ENCODE peak calls at places on chromosomes 16 and 17, in four cellular contexts. E is cardiac fibroblast; A is K562; H is CD8-positive, alpha-beta T cell. B is an unnamed sample.

GRCh38 chr16:54647731-54648221 is 282.9 kb upstream of the IRX5 start:
- DNase-seq in A (no peak), E (peak), H (no peak), B (peak)

GRCh38 chr16:86609115-86609514 is 30.8 kb downstream of the FOXL1 start:
- DNase-seq in A (no peak), E (peak), H (no peak), B (peak)

GRCh38 chr17:37610971-37611370 is 1.8 kb upstream of the SYNRG start:
- DNase-seq in A (no peak), E (no peak), H (no peak), B (peak)

GRCh38 chr16:70638814-70639792 is 7.3 kb upstream of the IL34 start:
- DNase-seq in A (no peak), H (no peak), E (peak), B (peak)

GRCh38 chr17:77404812-77405581 is 264.2 kb downstream of the SEC14L1 start:
- DNase-seq in H (peak), A (no peak), E (peak), B (peak)

GRCh38 chr16:30541502-30542329 is 7.1 kb upstream of the ZNF747 start:
- DNase-seq in H (no peak), E (peak), A (no peak), B (peak)

GRCh38 chr16:72291121-72291520 is 119.2 kb upstream of the PMFBP1 start:
- DNase-seq in A (no peak), H (no peak), E (peak), B (peak)

GRCh38 chr17:82013772-82014321 is 8.8 kb downstream of the CENPX start:
- DNase-seq in H (no peak), A (no peak), E (no peak), B (no peak)

GRCh38 chr17:43360376-43360738 is 38.4 kb upstream of the ARL4D start:
- DNase-seq in E (peak), A (no peak), H (peak), B (peak)

GRCh38 chr17:55409030-55409800 is 12.4 kb downstream of the MMD start:
- DNase-seq in A (no peak), H (no peak), E (no peak), B (no peak)

GRCh38 chr16:1791943-1792812 is 1.3 kb downstream of the IGFALS start:
- DNase-seq in A (no peak), E (no peak), H (no peak), B (no peak)

GRCh38 chr17:19003966-19004600 is 481 bp downstream of the FAM83G start:
- DNase-seq in E (peak), A (peak), H (no peak), B (peak)

GRCh38 chr16:49592507-49593422 is 219.2 kb downstream of the C16orf78 start:
- DNase-seq in A (peak), E (peak), H (peak), B (peak)

GRCh38 chr17:33871720-33872535 is 383.2 kb upstream of the CCL2 start:
- DNase-seq in E (peak), A (peak), H (no peak), B (peak)

GRCh38 chr16:71923941-71924690 is 28.8 kb downstream of the IST1 start:
- DNase-seq in A (no peak), E (peak), H (no peak), B (peak)

GRCh38 chr17:71251276-71251675 is 869.5 kb upstream of the SOX9 start:
- DNase-seq in A (no peak), E (no peak), H (no peak), B (peak)

GRCh38 chr17:70108166-70108565 is 33.1 kb downstream of the KCNJ16 start:
- DNase-seq in H (no peak), E (no peak), A (no peak), B (no peak)

GRCh38 chr16:50878966-50879615 is 137.2 kb downstream of the CYLD start:
- DNase-seq in H (no peak), A (peak), E (no peak), B (no peak)
- H3K4me3 ChIP-seq in H (no peak), A (no peak), E (no peak), B (no peak)

GRCh38 chr16:85472514-85472913 is 140.6 kb upstream of the GSE1 start:
- DNase-seq in H (no peak), E (no peak), A (no peak), B (no peak)

GRCh38 chr16:85469929-85470590 is 143.1 kb upstream of the GSE1 start:
- DNase-seq in A (no peak), E (no peak), H (no peak), B (no peak)

GRCh38 chr16:85470873-85471272 is 142.2 kb upstream of the GSE1 start:
- DNase-seq in E (no peak), H (no peak), A (no peak), B (no peak)

GRCh38 chr16:85473326-85473725 is 139.8 kb upstream of the GSE1 start:
- DNase-seq in E (no peak), H (no peak), A (no peak), B (no peak)

DNA sequence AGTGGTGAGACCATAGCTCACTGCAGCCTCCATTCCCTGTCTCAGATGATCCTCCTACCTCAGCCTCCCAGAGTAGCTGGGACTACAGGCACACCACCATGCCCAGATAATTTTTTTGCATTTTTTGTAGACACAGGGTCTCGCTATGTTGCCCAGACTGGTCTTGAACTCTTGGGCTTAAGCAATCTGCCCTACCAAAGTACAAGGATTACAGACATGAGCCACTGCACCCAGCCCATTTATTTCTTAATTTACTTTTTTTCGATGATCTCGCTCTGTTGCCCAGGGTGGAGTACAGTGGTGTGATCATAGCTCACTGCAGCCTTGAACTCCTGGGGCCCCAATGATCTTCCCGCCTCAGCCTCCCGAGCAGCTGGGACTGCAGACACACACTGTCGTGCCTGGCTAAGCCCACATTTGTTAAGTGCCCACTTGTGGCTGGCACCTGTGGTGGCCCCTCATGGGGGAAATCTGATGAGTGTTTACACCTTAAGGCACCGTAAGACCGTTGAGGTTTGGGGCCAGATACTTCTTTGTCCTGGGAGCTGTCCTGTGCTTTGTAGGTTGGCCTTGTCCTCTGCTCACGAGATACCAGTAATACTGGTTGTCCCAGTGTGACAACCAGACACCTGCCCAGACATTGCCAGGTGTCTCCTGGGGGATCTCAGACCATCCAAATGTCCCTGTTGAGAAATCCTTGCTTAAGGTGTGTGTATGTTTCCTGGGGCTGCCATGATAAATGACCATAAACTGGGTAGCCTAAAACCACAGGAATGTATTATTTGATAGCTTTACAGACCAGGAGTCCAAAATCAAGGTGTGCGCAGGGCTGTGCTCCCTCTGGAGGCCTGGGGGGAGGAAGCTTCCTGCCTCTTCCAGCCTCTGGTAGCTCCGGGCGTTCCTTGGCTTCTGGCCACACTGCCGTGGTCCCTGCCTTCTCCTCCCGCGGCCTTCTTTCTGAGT is 141.4 kb upstream of the GSE1 start:
- DNase-seq in H (no peak), A (no peak), E (no peak), B (no peak)
- TF ChIP-seq CTCF in H (no peak), A (peak), E (no peak), B (no peak)

DNA sequence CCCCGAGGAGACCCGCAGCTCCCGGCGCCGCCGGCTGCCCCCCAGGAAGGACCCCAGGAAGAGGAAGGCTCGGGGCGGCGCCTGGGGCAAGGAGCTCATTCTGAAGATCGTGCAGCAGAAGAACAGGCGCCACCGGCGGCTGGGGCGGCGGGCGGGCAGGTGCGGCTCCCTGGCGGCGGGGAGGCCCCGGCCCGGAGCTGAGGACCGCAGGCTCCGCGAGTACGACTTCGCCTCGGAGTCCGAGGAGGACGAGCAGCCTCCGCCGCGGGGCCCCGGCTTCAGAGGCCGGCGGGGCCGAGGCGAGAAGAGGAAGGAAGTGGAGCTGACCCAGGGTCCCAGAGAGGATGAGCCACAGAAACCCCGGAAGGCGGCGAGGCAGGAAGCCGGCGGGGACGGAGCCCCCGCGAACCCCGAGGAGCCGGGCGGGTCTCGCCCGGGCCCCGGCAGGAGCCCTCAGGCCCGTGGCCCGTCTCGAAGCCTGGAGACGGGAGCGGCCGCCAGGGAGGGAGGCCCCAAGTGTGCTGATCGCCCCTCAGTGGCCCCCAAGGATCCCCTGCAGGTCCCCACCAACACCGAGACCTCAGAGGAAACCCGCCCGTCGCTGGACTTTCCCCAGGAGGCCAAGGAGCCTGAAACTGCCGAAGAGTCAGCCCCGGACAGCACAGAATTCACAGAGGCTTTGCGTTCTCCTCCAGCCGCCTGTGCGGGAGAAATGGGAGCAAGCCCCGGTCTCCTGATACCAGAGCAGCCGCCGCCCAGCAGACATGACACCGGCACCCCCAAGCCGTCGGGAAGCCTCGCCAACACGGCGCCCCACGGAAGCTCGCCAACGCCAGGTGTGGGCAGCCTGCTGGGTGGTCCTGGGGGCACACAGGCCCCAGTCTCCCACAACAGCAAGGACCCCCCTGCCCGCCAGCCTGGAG is 22.3 kb upstream of the ZFPM1 start:
- DNase-seq in A (peak), H (peak), E (peak), B (no peak)
- H3K4me3 ChIP-seq in A (peak), H (peak), E (peak), B (no peak)

GRCh38 chr17:50908860-50909764 is 43.0 kb upstream of the TOB1 start:
- DNase-seq in A (no peak), E (no peak), H (peak), B (no peak)
- TF ChIP-seq CTCF in A (no peak), E (no peak), H (peak), B (no peak)

DNA sequence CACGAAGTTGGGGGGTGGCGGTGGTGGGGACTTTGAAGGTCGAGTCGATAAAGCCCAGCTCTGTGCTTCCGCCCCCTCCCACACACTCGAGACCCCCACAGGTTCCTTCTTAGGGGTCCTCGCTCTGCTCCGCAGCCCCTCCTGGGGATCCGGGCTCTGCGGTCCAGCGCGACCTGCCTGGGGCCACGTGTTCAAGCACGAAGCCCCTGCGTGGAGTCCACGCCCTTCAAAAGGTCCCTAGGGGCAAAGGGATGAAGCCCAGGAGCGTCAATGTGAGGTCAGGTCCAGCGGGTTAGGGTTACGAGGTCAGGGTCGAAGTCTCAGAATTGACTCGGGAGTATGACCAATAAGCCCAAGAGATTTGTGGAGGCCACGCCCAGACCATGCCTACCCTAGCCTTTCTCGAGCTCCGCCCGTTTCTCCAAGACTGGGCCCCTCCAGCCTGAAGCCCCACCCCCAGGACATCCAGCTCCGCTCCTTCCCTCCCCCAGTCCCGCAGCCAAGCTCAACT is 786 bp upstream of the CACNA1G start:
- DNase-seq in E (peak), H (no peak), A (peak), B (peak)
- H3K4me3 ChIP-seq in E (peak), H (peak), A (peak), B (peak)

GRCh38 chr17:80894439-80894721 is 97.3 kb upstream of the CHMP6 start:
- DNase-seq in A (no peak), H (no peak), E (no peak), B (no peak)
- TF ChIP-seq CTCF in A (no peak), H (no peak), E (peak), B (no peak)

GRCh38 chr17:8039611-8040168 is 831 bp downstream of the ALOX15B start:
- DNase-seq in E (no peak), A (no peak), H (no peak), B (no peak)

GRCh38 chr17:8041249-8041928 is 2.5 kb downstream of the ALOX15B start:
- DNase-seq in E (peak), A (peak), H (peak), B (peak)

GRCh38 chr17:8041980-8042379 is 3.1 kb downstream of the ALOX15B start:
- DNase-seq in H (no peak), E (peak), A (peak), B (peak)

DNA sequence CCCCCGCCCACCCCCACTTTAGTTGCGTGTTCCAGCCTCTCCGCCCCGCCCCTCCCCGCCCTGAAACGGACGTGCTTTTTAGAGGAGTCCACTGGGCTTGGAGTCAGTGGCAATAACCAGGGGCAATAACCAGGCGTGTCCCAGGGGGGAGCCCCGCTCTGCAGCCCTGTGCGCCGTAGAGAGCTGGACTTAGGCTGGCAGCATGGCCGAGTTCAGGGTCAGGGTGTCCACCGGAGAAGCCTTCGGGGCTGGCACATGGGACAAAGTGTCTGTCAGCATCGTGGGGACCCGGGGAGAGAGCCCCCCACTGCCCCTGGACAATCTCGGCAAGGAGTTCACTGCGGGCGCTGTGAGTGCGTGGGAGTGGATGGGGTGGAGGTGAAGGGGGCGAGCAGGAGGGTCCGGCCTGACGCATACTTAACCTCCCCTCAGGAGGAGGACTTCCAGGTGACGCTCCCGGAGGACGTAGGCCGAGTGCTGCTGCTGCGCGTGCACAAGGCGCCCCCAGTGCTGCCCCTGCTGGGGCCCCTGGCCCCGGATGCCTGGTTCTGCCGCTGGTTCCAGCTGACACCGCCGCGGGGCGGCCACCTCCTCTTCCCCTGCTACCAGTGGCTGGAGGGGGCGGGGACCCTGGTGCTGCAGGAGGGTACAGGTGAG is at the start of gene ALOX15B:
- DNase-seq in E (no peak), H (no peak), A (no peak), B (no peak)
- H3K4me3 ChIP-seq in E (peak), H (no peak), A (no peak), B (peak)

GRCh38 chr16:10312784-10313724 is 72.8 kb upstream of the ATF7IP2 start:
- DNase-seq in E (no peak), H (no peak), A (no peak), B (no peak)

GRCh38 chr16:10312023-10312422 is 73.8 kb upstream of the ATF7IP2 start:
- DNase-seq in A (no peak), E (no peak), H (no peak), B (no peak)

GRCh38 chr16:10314317-10314716 is 71.5 kb upstream of the ATF7IP2 start:
- DNase-seq in H (no peak), A (no peak), E (no peak), B (no peak)

GRCh38 chr16:10317425-10318001 is 68.3 kb upstream of the ATF7IP2 start:
- DNase-seq in E (no peak), A (no peak), H (no peak), B (no peak)

GRCh38 chr16:10314811-10315210 is 71.0 kb upstream of the ATF7IP2 start:
- DNase-seq in A (no peak), E (peak), H (no peak), B (peak)
- TF ChIP-seq CTCF in A (no peak), E (no peak), H (peak), B (no peak)

B was measured in fibroblast of mammary gland.